ENCODE peak calls at places on chromosomes 11 and 22, in ten cellular contexts. One of them, this sample, is unnamed.
A peak's percentile ranks its signal among the peaks of the same experiment; 100 is the strongest.

GRCh38 chr11:380095-380480 is 10.8 kb downstream of the B4GALNT4 start:
- DNase-seq in mesendoderm: no peak
- DNase-seq in mucosa of descending colon: no peak
- DNase-seq in HCT116: no peak
- DNase-seq in lower lobe of right lung: no peak
- DNase-seq in GM23248: no peak
- DNase-seq in adipocyte: no peak
- DNase-seq in IMR-90: no peak
- DNase-seq in left ventricle myocardium inferior: no peak
- DNase-seq in tibial nerve: no peak
- DNase-seq in this sample: no peak

GRCh38 chr22:19597399-19597735 is 73.2 kb upstream of the CLDN5 start:
- DNase-seq in mesendoderm: no peak
- DNase-seq in IMR-90: no peak
- DNase-seq in mucosa of descending colon: no peak
- DNase-seq in GM23248: no peak
- DNase-seq in lower lobe of right lung: no peak
- DNase-seq in adipocyte: no peak
- DNase-seq in left ventricle myocardium inferior: no peak
- DNase-seq in tibial nerve: no peak
- DNase-seq in HCT116: no peak
- DNase-seq in this sample: no peak

GRCh38 chr11:102047305-102047924 is at the start of gene CFAP300:
- DNase-seq in left ventricle myocardium inferior: peak; percentile 92
- DNase-seq in tibial nerve: peak; percentile 85
- DNase-seq in adipocyte: peak; percentile 94
- DNase-seq in HCT116: no peak
- DNase-seq in lower lobe of right lung: peak; percentile 90
- DNase-seq in mucosa of descending colon: peak; percentile 83
- DNase-seq in GM23248: peak; percentile 88
- DNase-seq in IMR-90: peak; percentile 33
- DNase-seq in mesendoderm: peak; percentile 69
- DNase-seq in this sample: no peak

GRCh38 chr22:37467556-37467955 is 18.6 kb downstream of the MFNG start:
- DNase-seq in lower lobe of right lung: no peak
- DNase-seq in mucosa of descending colon: no peak
- DNase-seq in tibial nerve: no peak
- DNase-seq in HCT116: no peak
- DNase-seq in GM23248: no peak
- DNase-seq in IMR-90: no peak
- DNase-seq in adipocyte: no peak
- DNase-seq in mesendoderm: no peak
- DNase-seq in left ventricle myocardium inferior: no peak
- DNase-seq in this sample: no peak

GRCh38 chr11:64848779-64849599 is 4.5 kb upstream of the CDC42BPG start:
- DNase-seq in tibial nerve: no peak
- DNase-seq in mesendoderm: peak; percentile 58
- DNase-seq in left ventricle myocardium inferior: no peak
- DNase-seq in mucosa of descending colon: peak; percentile 91
- DNase-seq in IMR-90: no peak
- DNase-seq in GM23248: no peak
- DNase-seq in adipocyte: no peak
- DNase-seq in HCT116: no peak
- DNase-seq in lower lobe of right lung: peak; percentile 64
- DNase-seq in this sample: no peak

GRCh38 chr22:47444746-47445065 is 682.3 kb downstream of the TBC1D22A start:
- DNase-seq in IMR-90: no peak
- DNase-seq in mesendoderm: no peak
- DNase-seq in tibial nerve: no peak
- DNase-seq in lower lobe of right lung: no peak
- DNase-seq in HCT116: no peak
- DNase-seq in GM23248: no peak
- DNase-seq in left ventricle myocardium inferior: no peak
- DNase-seq in mucosa of descending colon: no peak
- DNase-seq in adipocyte: no peak
- DNase-seq in this sample: no peak

GRCh38 chr11:27912916-27913315 is 195.0 kb downstream of the KIF18A start:
- DNase-seq in left ventricle myocardium inferior: no peak
- DNase-seq in HCT116: no peak
- DNase-seq in mesendoderm: no peak
- DNase-seq in IMR-90: peak; percentile 36
- DNase-seq in mucosa of descending colon: no peak
- DNase-seq in lower lobe of right lung: no peak
- DNase-seq in GM23248: no peak
- DNase-seq in adipocyte: no peak
- DNase-seq in tibial nerve: no peak
- DNase-seq in this sample: no peak

GRCh38 chr11:95299078-95299611 is 68.1 kb upstream of the SESN3 start:
- DNase-seq in adipocyte: peak; percentile 13
- DNase-seq in HCT116: no peak
- DNase-seq in mesendoderm: no peak
- DNase-seq in lower lobe of right lung: no peak
- DNase-seq in IMR-90: no peak
- DNase-seq in mucosa of descending colon: no peak
- DNase-seq in left ventricle myocardium inferior: no peak
- DNase-seq in GM23248: peak; percentile 20
- DNase-seq in tibial nerve: no peak
- DNase-seq in this sample: no peak

GRCh38 chr11:117183724-117184349 is 5.3 kb downstream of the SIDT2 start:
- DNase-seq in HCT116: no peak
- DNase-seq in tibial nerve: peak; percentile 5
- DNase-seq in left ventricle myocardium inferior: no peak
- DNase-seq in adipocyte: no peak
- DNase-seq in mucosa of descending colon: peak; percentile 47
- DNase-seq in mesendoderm: no peak
- DNase-seq in GM23248: no peak
- DNase-seq in lower lobe of right lung: peak; percentile 70
- DNase-seq in IMR-90: no peak
- DNase-seq in this sample: no peak

GRCh38 chr11:9250139-9250582 is 15.0 kb downstream of the DENND5A start:
- DNase-seq in left ventricle myocardium inferior: no peak
- DNase-seq in HCT116: no peak
- DNase-seq in tibial nerve: no peak
- DNase-seq in IMR-90: no peak
- DNase-seq in lower lobe of right lung: no peak
- DNase-seq in mucosa of descending colon: no peak
- DNase-seq in mesendoderm: no peak
- DNase-seq in adipocyte: no peak
- DNase-seq in GM23248: no peak
- DNase-seq in this sample: no peak

GRCh38 chr11:77287615-77288273 is 13.7 kb downstream of the GDPD4 start:
- DNase-seq in adipocyte: peak; percentile 95
- DNase-seq in IMR-90: peak; percentile 97
- DNase-seq in tibial nerve: no peak
- DNase-seq in GM23248: peak; percentile 95
- DNase-seq in mesendoderm: no peak
- DNase-seq in mucosa of descending colon: no peak
- DNase-seq in lower lobe of right lung: no peak
- DNase-seq in HCT116: no peak
- DNase-seq in left ventricle myocardium inferior: no peak
- DNase-seq in this sample: no peak

GRCh38 chr11:107042748-107043147 is 24.5 kb upstream of the GUCY1A2 start:
- DNase-seq in IMR-90: no peak
- DNase-seq in mesendoderm: no peak
- DNase-seq in HCT116: no peak
- DNase-seq in adipocyte: no peak
- DNase-seq in tibial nerve: no peak
- DNase-seq in lower lobe of right lung: no peak
- DNase-seq in left ventricle myocardium inferior: no peak
- DNase-seq in mucosa of descending colon: no peak
- DNase-seq in GM23248: peak; percentile 2
- DNase-seq in this sample: no peak

GRCh38 chr11:9138612-9139579 is 47.5 kb upstream of the SCUBE2 start:
- DNase-seq in IMR-90: peak; percentile 95
- DNase-seq in mesendoderm: no peak
- DNase-seq in tibial nerve: no peak
- DNase-seq in GM23248: peak; percentile 93
- DNase-seq in lower lobe of right lung: no peak
- DNase-seq in mucosa of descending colon: peak; percentile 53
- DNase-seq in left ventricle myocardium inferior: no peak
- DNase-seq in adipocyte: peak; percentile 76
- DNase-seq in HCT116: peak; percentile 75
- DNase-seq in this sample: no peak

GRCh38 chr22:26546282-26546681 is 34.0 kb upstream of the TFIP11 start:
- DNase-seq in HCT116: no peak
- DNase-seq in lower lobe of right lung: no peak
- DNase-seq in IMR-90: no peak
- DNase-seq in tibial nerve: no peak
- DNase-seq in GM23248: no peak
- DNase-seq in adipocyte: no peak
- DNase-seq in mesendoderm: no peak
- DNase-seq in mucosa of descending colon: no peak
- DNase-seq in left ventricle myocardium inferior: peak; percentile 71
- DNase-seq in this sample: no peak

GRCh38 chr22:26548984-26549383 is 36.7 kb upstream of the TFIP11 start:
- DNase-seq in mucosa of descending colon: no peak
- DNase-seq in HCT116: no peak
- DNase-seq in tibial nerve: no peak
- DNase-seq in mesendoderm: no peak
- DNase-seq in adipocyte: no peak
- DNase-seq in lower lobe of right lung: no peak
- DNase-seq in left ventricle myocardium inferior: no peak
- DNase-seq in GM23248: no peak
- DNase-seq in IMR-90: no peak
- DNase-seq in this sample: no peak

GRCh38 chr22:26548303-26548702 is 36.0 kb upstream of the TFIP11 start:
- DNase-seq in adipocyte: no peak
- DNase-seq in left ventricle myocardium inferior: no peak
- DNase-seq in IMR-90: no peak
- DNase-seq in HCT116: no peak
- DNase-seq in mesendoderm: no peak
- DNase-seq in GM23248: no peak
- DNase-seq in lower lobe of right lung: no peak
- DNase-seq in mucosa of descending colon: no peak
- DNase-seq in tibial nerve: no peak
- DNase-seq in this sample: no peak

GRCh38 chr22:26547837-26548236 is 35.6 kb upstream of the TFIP11 start:
- DNase-seq in mucosa of descending colon: no peak
- DNase-seq in tibial nerve: no peak
- DNase-seq in HCT116: no peak
- DNase-seq in IMR-90: no peak
- DNase-seq in GM23248: no peak
- DNase-seq in lower lobe of right lung: no peak
- DNase-seq in adipocyte: no peak
- DNase-seq in left ventricle myocardium inferior: no peak
- DNase-seq in mesendoderm: no peak
- DNase-seq in this sample: no peak

GRCh38 chr22:26547426-26547825 is 35.2 kb upstream of the TFIP11 start:
- DNase-seq in mucosa of descending colon: no peak
- DNase-seq in adipocyte: no peak
- DNase-seq in lower lobe of right lung: no peak
- DNase-seq in IMR-90: peak; percentile 11
- DNase-seq in left ventricle myocardium inferior: no peak
- DNase-seq in GM23248: peak; percentile 14
- DNase-seq in tibial nerve: no peak
- DNase-seq in HCT116: no peak
- DNase-seq in mesendoderm: no peak
- DNase-seq in this sample: no peak
- H3K4me1 ChIP-seq in mucosa of descending colon: no peaks in the 10 kb centered on the region
- H3K4me1 ChIP-seq in adipocyte: peaks cover 35% of the 10 kb centered on the region
- H3K4me1 ChIP-seq in lower lobe of right lung: peaks cover 51% of the 10 kb centered on the region
- H3K4me1 ChIP-seq in IMR-90: peaks cover 18% of the 10 kb centered on the region
- H3K4me1 ChIP-seq in left ventricle myocardium inferior: peaks cover 92% of the 10 kb centered on the region
- H3K4me1 ChIP-seq in GM23248: peaks cover 26% of the 10 kb centered on the region
- H3K4me1 ChIP-seq in tibial nerve: peaks cover 22% of the 10 kb centered on the region
- H3K4me1 ChIP-seq in HCT116: peaks cover 13% of the 10 kb centered on the region
- H3K4me1 ChIP-seq in mesendoderm: peaks cover 6% of the 10 kb centered on the region
- H3K4me1 ChIP-seq in this sample: peaks cover 7% of the 10 kb centered on the region

GRCh38 chr11:79084382-79084781 is 356.4 kb downstream of the TENM4 start:
- DNase-seq in HCT116: no peak
- DNase-seq in adipocyte: no peak
- DNase-seq in GM23248: no peak
- DNase-seq in mucosa of descending colon: no peak
- DNase-seq in lower lobe of right lung: no peak
- DNase-seq in mesendoderm: no peak
- DNase-seq in tibial nerve: no peak
- DNase-seq in IMR-90: no peak
- DNase-seq in left ventricle myocardium inferior: no peak
- DNase-seq in this sample: no peak
- H3K4me1 ChIP-seq in HCT116: peaks cover 21% of the 10 kb centered on the region
- H3K4me1 ChIP-seq in adipocyte: peaks cover 17% of the 10 kb centered on the region
- H3K4me1 ChIP-seq in GM23248: peaks cover 6% of the 10 kb centered on the region
- H3K4me1 ChIP-seq in mucosa of descending colon: no peaks in the 10 kb centered on the region
- H3K4me1 ChIP-seq in lower lobe of right lung: peaks cover 10% of the 10 kb centered on the region
- H3K4me1 ChIP-seq in mesendoderm: peaks cover 24% of the 10 kb centered on the region
- H3K4me1 ChIP-seq in tibial nerve: peaks cover 20% of the 10 kb centered on the region
- H3K4me1 ChIP-seq in IMR-90: peaks cover 16% of the 10 kb centered on the region
- H3K4me1 ChIP-seq in left ventricle myocardium inferior: peaks cover 4% of the 10 kb centered on the region
- H3K4me1 ChIP-seq in this sample: no peaks in the 10 kb centered on the region

DNA sequence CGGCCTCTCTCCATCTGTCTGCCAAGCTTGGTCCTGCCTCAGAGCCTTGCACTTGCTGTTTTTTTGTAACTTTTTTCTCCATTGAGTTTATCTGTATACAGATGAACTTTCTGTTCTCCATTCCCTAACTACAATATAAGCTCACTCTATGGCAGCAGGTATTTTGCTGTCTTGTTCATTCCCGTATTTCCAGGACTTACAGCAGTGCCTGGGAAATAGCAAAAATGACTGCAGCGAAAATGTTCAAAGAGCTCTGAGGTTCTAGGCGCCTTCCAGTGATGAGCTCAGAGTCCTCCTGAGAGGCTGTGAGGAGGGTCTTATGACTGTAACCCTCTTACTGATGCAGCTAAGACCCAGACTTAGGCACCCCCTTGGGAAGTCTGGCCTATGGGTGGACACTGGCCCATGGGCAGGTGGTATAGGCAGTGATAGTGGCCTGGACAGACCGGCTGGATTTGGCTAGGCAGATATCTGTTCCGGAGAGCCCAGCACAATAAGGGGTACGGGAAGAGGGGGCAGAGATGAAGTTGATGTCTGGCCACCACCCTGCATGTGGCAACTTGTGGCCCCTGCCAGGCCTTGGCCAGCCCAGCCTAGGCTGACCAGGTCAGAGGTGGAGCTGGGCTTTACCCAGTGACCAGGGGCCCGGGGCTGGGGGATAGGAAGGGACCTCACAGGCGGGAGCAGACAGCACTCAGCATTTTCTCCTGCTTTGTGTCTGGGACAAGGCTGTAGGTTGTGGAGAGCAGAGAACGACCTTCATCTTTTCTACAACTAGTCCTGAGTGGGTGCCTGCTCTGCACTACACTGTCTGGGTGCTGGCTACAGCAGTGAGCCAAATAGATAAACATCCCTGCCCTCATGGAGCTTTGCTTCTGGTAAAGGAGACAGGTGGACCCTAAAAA is 4.6 kb downstream of the ATF4 start:
- DNase-seq in adipocyte: no peak
- DNase-seq in mesendoderm: no peak
- DNase-seq in tibial nerve: no peak
- DNase-seq in lower lobe of right lung: peak; percentile 40
- DNase-seq in HCT116: no peak
- DNase-seq in left ventricle myocardium inferior: no peak
- DNase-seq in GM23248: no peak
- DNase-seq in IMR-90: no peak
- DNase-seq in mucosa of descending colon: no peak
- DNase-seq in this sample: no peak
- H3K4me1 ChIP-seq in adipocyte: peaks cover 39% of the 10 kb centered on the region
- H3K4me1 ChIP-seq in mesendoderm: peaks cover 2% of the 10 kb centered on the region
- H3K4me1 ChIP-seq in tibial nerve: peaks cover 85% of the 10 kb centered on the region
- H3K4me1 ChIP-seq in lower lobe of right lung: peaks cover 85% of the 10 kb centered on the region
- H3K4me1 ChIP-seq in HCT116: peaks cover 35% of the 10 kb centered on the region
- H3K4me1 ChIP-seq in left ventricle myocardium inferior: peaks cover 83% of the 10 kb centered on the region
- H3K4me1 ChIP-seq in GM23248: peaks cover 5% of the 10 kb centered on the region
- H3K4me1 ChIP-seq in IMR-90: no peaks in the 10 kb centered on the region
- H3K4me1 ChIP-seq in mucosa of descending colon: peaks cover 56% of the 10 kb centered on the region
- H3K4me1 ChIP-seq in this sample: peaks cover 67% of the 10 kb centered on the region

GRCh38 chr11:15845261-15845660 is 511.1 kb downstream of the SOX6 start:
- DNase-seq in left ventricle myocardium inferior: no peak
- DNase-seq in GM23248: no peak
- DNase-seq in tibial nerve: no peak
- DNase-seq in adipocyte: no peak
- DNase-seq in HCT116: no peak
- DNase-seq in mesendoderm: peak; percentile 72
- DNase-seq in mucosa of descending colon: no peak
- DNase-seq in lower lobe of right lung: no peak
- DNase-seq in IMR-90: no peak
- DNase-seq in this sample: no peak
- H3K4me1 ChIP-seq in left ventricle myocardium inferior: peaks cover 46% of the 10 kb centered on the region
- H3K4me1 ChIP-seq in GM23248: no peaks in the 10 kb centered on the region
- H3K4me1 ChIP-seq in tibial nerve: peaks cover 27% of the 10 kb centered on the region
- H3K4me1 ChIP-seq in adipocyte: no peaks in the 10 kb centered on the region
- H3K4me1 ChIP-seq in HCT116: no peaks in the 10 kb centered on the region
- H3K4me1 ChIP-seq in mesendoderm: peaks cover 2% of the 10 kb centered on the region
- H3K4me1 ChIP-seq in mucosa of descending colon: no peaks in the 10 kb centered on the region
- H3K4me1 ChIP-seq in lower lobe of right lung: no peaks in the 10 kb centered on the region
- H3K4me1 ChIP-seq in IMR-90: no peaks in the 10 kb centered on the region
- H3K4me1 ChIP-seq in this sample: no peaks in the 10 kb centered on the region